ENCODE peak calls at places on chromosome 14, in ten cellular contexts. A is psoas muscle; S is endodermal cell; H is lower lobe of right lung; M is stomach; B is DND-41; N is Peyer's patch; U is CD4-positive, alpha-beta T cell; T is neural progenitor cell; G is CD4-positive, alpha-beta memory T cell. P is an unnamed sample. For H3K9me3, the result is how much of the 10 kb centered on the place peaks cover.

GRCh38 chr14:61025239-61026223 is 44.5 kb downstream of the SLC38A6 start:
- DNase-seq in A (peak), S (peak), H (no peak), M (peak), B (peak), N (peak), U (peak), T (peak), G (peak), P (peak)

GRCh38 chr14:60758875-60759274 is 24.3 kb downstream of the MNAT1 start:
- DNase-seq in A (no peak), S (no peak), H (no peak), M (no peak), B (no peak), N (no peak), U (no peak), T (no peak), G (no peak), P (no peak)

GRCh38 chr14:81594012-81594411 is 60.4 kb upstream of the SEL1L start:
- DNase-seq in A (no peak), S (peak), H (no peak), M (no peak), B (no peak), N (no peak), U (no peak), T (peak), G (no peak), P (peak)

GRCh38 chr14:68193970-68194634 is 374.5 kb downstream of the RAD51B start:
- DNase-seq in A (no peak), S (no peak), H (no peak), M (no peak), B (no peak), N (no peak), U (no peak), T (no peak), G (no peak), P (no peak)

GRCh38 chr14:29805415-29806123 is 122.1 kb downstream of the PRKD1 start:
- DNase-seq in A (peak), S (no peak), H (peak), M (peak), B (no peak), N (no peak), U (no peak), T (no peak), G (no peak), P (peak)

GRCh38 chr14:22980672-22981089 is 1.7 kb downstream of the AJUBA start:
- DNase-seq in A (no peak), S (peak), H (peak), M (peak), B (peak), N (no peak), U (peak), T (peak), G (no peak), P (peak)

GRCh38 chr14:101056446-101056845 is 152.9 kb upstream of the RTL1 start:
- DNase-seq in A (no peak), S (no peak), H (no peak), M (no peak), B (peak), N (no peak), U (no peak), T (no peak), G (no peak), P (no peak)

GRCh38 chr14:72104011-72104613 is 171.9 kb downstream of the RGS6 start:
- DNase-seq in A (no peak), S (peak), H (peak), M (no peak), B (peak), N (no peak), U (no peak), T (peak), G (no peak), P (no peak)

GRCh38 chr14:68377459-68377858 is 415.4 kb downstream of the ZFP36L1 start:
- DNase-seq in A (peak), S (no peak), H (peak), M (no peak), B (no peak), N (peak), U (no peak), T (peak), G (no peak), P (peak)

GRCh38 chr14:60266021-60266937 is 17.3 kb downstream of the PPM1A start:
- DNase-seq in A (no peak), S (no peak), H (no peak), M (no peak), B (no peak), N (peak), U (no peak), T (peak), G (no peak), P (no peak)

GRCh38 chr14:30607156-30607780 is 14.9 kb upstream of the SCFD1 start:
- DNase-seq in A (no peak), S (no peak), H (no peak), M (no peak), B (no peak), N (no peak), U (no peak), T (no peak), G (no peak), P (no peak)

GRCh38 chr14:91286530-91286937 is 42.0 kb upstream of the GPR68 start:
- DNase-seq in A (peak), S (peak), H (peak), M (peak), B (peak), N (peak), U (peak), T (peak), G (peak), P (peak)

GRCh38 chr14:90381999-90382451 is 14.8 kb upstream of the CALM1 start:
- DNase-seq in A (peak), S (peak), H (peak), M (peak), B (no peak), N (peak), U (no peak), T (peak), G (peak), P (no peak)

GRCh38 chr14:96279564-96279963 is 23.6 kb downstream of the BDKRB1 start:
- DNase-seq in A (no peak), S (no peak), H (no peak), M (no peak), B (no peak), N (no peak), U (no peak), T (no peak), G (no peak), P (no peak)

DNA sequence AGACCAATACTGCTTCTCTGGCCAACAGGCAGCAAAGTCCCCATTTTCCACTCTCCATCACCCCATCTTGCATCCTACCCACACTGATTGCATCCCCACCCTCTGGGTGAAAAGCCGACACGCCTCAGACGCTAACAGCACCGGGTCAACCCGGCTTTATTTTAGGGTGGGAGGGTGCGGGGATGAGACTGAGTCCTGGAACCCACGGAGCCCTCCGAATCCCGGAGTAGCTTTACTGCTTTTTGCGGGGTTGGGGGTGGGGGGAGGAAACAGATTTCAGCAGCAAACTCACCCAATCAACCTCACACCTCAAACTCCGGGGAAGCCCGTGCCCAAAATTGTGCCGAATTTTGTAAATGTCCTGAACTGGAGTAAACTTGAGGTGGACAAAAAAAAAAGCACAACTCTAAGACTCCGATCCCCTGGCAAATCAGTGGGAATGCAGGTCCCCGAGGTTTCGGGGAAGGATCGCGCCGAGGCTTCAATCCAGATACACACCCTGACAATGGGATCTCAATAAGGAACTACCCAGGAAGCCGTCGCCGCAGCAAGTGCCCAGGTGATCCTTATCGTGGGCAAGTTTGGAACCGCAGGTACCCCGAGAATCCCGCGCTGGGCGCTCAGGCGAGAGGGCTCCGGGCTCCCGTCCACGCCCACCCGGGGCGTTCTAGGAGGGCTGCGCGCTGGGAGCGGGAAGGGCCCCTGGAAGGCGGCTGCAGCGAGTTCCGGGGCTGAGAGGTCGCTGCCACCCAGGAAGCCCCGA is 1.1 kb downstream of the GCH1 start:
- DNase-seq in A (no peak), S (no peak), H (no peak), M (no peak), B (peak), N (peak), U (peak), T (peak), G (peak), P (no peak)
- H3K27ac ChIP-seq in A (peak), S (no peak), H (peak), M (peak), B (peak), N (peak), U (peak), T (no peak), G (peak), P (no peak)

GRCh38 chr14:28161040-28161439 is 605.5 kb upstream of the FOXG1 start:
- DNase-seq in A (no peak), S (no peak), H (no peak), M (no peak), B (no peak), N (no peak), U (no peak), T (no peak), G (no peak), P (no peak)
- H3K9me3 ChIP-seq in A (under half), S (under half), H (under half), M (under half), B (under half), N (under half), U (under half), T (under half), G (under half), P (under half)

DNA sequence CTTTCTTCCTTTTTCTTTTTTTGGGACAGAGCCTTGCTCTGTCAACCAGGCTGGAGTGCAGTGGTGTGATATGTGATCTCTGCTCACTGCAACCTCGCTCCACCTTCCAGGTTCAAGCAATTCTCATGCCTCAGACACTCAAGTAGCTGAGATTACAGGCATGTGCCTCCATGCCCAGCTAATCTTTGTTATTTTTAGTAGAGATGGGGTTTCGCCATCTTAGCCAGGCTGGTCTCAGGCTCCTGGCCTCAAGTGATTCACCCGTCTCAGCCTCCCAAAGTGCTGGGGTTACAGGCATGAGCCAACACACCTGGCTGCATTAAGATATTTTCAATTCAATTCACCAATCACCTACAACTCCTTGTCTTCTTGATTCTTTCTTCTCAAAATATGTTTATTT is 1046.5 kb downstream of the GALC start:
- DNase-seq in A (no peak), S (no peak), H (no peak), M (no peak), B (no peak), N (no peak), U (no peak), T (no peak), G (no peak), P (no peak)
- H3K27ac ChIP-seq in A (no peak), S (no peak), H (no peak), M (no peak), B (no peak), N (no peak), U (no peak), T (no peak), G (no peak), P (no peak)

GRCh38 chr14:95157195-95157986 is at the start of gene DICER1:
- DNase-seq in A (peak), S (peak), H (peak), M (peak), B (peak), N (peak), U (peak), T (peak), G (peak), P (peak)

GRCh38 chr14:95156153-95156764 is 1.1 kb downstream of the DICER1 start:
- DNase-seq in A (no peak), S (peak), H (no peak), M (no peak), B (peak), N (no peak), U (no peak), T (peak), G (no peak), P (no peak)

GRCh38 chr14:95156765-95157194 is 549 bp downstream of the DICER1 start:
- DNase-seq in A (peak), S (no peak), H (peak), M (peak), B (peak), N (peak), U (peak), T (no peak), G (no peak), P (peak)

GRCh38 chr14:95155044-95155443 is 2.3 kb downstream of the DICER1 start:
- DNase-seq in A (no peak), S (no peak), H (no peak), M (no peak), B (no peak), N (no peak), U (no peak), T (no peak), G (no peak), P (no peak)

DNA sequence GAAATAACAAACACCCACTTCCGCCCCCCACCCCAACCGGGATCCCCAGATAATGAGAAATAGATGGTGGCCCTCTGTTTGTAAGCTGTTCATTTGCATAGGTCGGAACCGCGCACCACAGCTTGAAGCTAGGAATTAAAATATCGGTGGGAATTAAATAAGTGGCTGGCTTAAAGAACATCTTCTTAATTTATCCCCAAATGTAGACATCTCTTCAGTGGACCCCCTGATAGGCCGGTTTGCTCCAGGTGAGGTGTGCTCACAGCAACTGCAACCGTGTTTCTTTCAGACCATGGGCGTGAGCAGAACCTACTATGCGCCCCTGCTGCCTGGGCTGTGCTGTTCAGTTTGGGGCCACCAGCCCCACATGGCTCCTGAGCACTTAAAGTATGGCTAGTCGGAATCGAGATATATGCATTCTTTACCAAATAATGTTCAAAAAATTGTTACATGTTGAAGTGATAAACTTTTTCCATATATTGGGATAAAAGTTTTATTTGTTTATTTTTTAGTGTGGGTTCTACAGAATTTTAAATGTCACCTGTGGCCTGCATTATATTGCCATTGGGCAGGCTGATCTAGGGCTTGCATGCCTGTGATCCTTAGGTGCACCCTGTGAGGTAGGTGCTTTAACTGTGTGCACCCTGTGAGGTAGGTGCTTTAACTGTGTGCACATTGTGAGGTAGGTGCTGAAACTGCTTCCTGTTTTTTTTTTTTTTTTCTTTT is 821 bp upstream of the DICER1 start:
- DNase-seq in A (peak), S (no peak), H (no peak), M (no peak), B (no peak), N (no peak), U (no peak), T (no peak), G (no peak), P (peak)
- H3K9me3 ChIP-seq in A (under half), S (under half), H (under half), M (under half), B (under half), N (under half), U (under half), T (under half), G (under half), P (under half)

GRCh38 chr14:94582851-94583250 is 1.6 kb downstream of the SERPINA5 start:
- DNase-seq in A (no peak), S (no peak), H (no peak), M (no peak), B (no peak), N (no peak), U (no peak), T (no peak), G (no peak), P (no peak)

GRCh38 chr14:94584591-94585280 is 3.5 kb downstream of the SERPINA5 start:
- DNase-seq in A (no peak), S (peak), H (no peak), M (no peak), B (no peak), N (no peak), U (no peak), T (peak), G (no peak), P (peak)

GRCh38 chr14:94583557-94583956 is 2.3 kb downstream of the SERPINA5 start:
- DNase-seq in A (no peak), S (no peak), H (no peak), M (no peak), B (no peak), N (no peak), U (no peak), T (no peak), G (no peak), P (no peak)

GRCh38 chr14:94581127-94581999 is at the start of gene SERPINA5:
- DNase-seq in A (peak), S (peak), H (no peak), M (peak), B (no peak), N (no peak), U (no peak), T (peak), G (no peak), P (peak)

DNA sequence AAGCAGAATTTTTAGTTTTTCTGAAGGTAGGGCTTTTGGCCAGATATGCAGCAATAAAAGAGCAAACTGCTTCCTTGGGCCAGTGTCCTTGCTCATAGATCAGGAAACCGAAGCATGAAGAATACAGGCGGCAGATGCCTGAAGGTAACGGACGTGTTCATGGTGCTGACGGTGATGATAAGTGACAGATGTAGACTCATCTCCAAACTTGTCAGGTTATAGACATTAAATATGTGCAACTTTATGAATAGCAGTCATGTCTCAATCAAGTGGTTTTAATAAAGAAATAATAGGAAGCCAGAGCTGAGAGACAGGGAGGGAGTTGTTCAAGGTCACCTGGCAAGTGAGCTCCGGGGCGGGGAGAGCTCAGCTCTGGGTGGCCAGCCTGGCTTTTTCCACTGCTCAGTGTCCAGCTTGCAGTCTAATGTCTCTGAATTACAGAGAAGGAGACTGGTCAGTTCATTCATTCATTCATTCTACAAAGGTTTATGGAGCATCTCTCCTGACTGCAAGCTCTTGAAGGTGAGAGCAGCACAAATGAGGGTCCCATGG is 1.0 kb downstream of the SERPINA5 start:
- DNase-seq in A (no peak), S (no peak), H (no peak), M (peak), B (no peak), N (no peak), U (no peak), T (no peak), G (no peak), P (no peak)
- H3K27ac ChIP-seq in A (no peak), S (no peak), H (no peak), M (peak), B (no peak), N (no peak), U (no peak), T (no peak), G (no peak), P (no peak)

GRCh38 chr14:106039400-106039799 is 513.0 kb downstream of the TMEM121 start:
- DNase-seq in A (no peak), S (no peak), H (peak), M (no peak), B (peak), N (peak), U (peak), T (no peak), G (no peak), P (no peak)

DNA sequence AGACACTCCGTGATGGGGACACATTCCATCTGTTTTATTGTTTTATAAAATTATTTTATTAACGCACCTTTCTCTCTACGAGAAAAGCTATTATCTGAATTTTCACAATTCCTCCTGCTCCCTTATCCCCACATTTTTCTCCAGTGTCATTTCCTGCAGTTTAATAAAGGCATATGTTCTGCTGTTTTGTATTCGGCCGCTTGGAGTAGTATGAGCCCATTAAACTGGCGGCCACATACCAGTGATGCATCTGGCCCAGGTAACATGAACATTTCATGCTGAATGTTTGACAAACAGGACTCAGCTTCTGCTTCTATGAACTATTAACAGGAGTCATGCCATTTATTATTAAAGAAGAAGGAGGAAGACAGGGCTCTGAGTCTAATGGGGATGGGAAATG is 511.0 kb downstream of the TMEM121 start:
- DNase-seq in A (no peak), S (no peak), H (no peak), M (no peak), B (no peak), N (no peak), U (no peak), T (no peak), G (no peak), P (no peak)
- H3K9me3 ChIP-seq in A (under half), S (half or more), H (under half), M (under half), B (under half), N (under half), U (under half), T (under half), G (under half), P (under half)

DNA sequence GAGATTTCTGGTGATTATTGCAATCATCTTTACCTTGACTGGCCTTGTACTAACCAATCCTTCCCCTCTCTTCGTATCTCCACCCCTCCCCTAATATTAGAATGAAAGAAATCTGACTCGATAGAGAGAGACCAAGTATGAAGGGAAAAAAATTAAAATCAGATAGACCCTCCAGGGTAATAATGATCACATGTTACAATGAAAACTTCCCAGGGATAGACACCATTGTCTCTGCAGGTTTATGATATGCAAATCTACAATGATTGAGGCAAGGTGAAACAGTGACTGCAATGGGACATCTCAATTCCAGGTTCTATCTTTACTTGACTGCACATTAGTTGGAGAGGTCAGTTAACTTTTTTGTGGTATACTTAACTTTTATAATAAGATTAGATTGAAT is 1.5 kb upstream of the NFKBIA start:
- DNase-seq in A (no peak), S (no peak), H (no peak), M (no peak), B (no peak), N (no peak), U (no peak), T (no peak), G (no peak), P (no peak)
- H3K27ac ChIP-seq in A (no peak), S (no peak), H (peak), M (peak), B (peak), N (peak), U (no peak), T (no peak), G (peak), P (no peak)

GRCh38 chr14:85129907-85130306 is 400.0 kb upstream of the FLRT2 start:
- DNase-seq in A (no peak), S (no peak), H (no peak), M (no peak), B (no peak), N (no peak), U (no peak), T (no peak), G (no peak), P (no peak)

GRCh38 chr14:85124896-85125295 is 405.0 kb upstream of the FLRT2 start:
- DNase-seq in A (no peak), S (no peak), H (no peak), M (no peak), B (no peak), N (no peak), U (no peak), T (no peak), G (no peak), P (no peak)

GRCh38 chr14:85122690-85123089 is 407.3 kb upstream of the FLRT2 start:
- DNase-seq in A (no peak), S (no peak), H (no peak), M (no peak), B (no peak), N (no peak), U (no peak), T (no peak), G (no peak), P (no peak)

GRCh38 chr14:85125331-85125730 is 404.6 kb upstream of the FLRT2 start:
- DNase-seq in A (no peak), S (no peak), H (no peak), M (no peak), B (no peak), N (no peak), U (no peak), T (no peak), G (no peak), P (no peak)
- H3K9me3 ChIP-seq in A (under half), S (under half), H (under half), M (under half), B (under half), N (under half), U (under half), T (under half), G (under half), P (under half)

P was measured in aorta.